ENCODE peak calls at places on chromosome 1, in six cellular contexts. L, U, C, K, Q and W are unnamed samples.

GRCh38 chr1:153752072-153752471 is 23.1 kb upstream of the SLC27A3 start:
- DNase-seq in L (no peak), U (no peak), C (no peak), K (no peak), Q (no peak), W (no peak)

GRCh38 chr1:1985375-1986050 is 18.1 kb downstream of the CFAP74 start:
- DNase-seq in L (no peak), U (peak), C (no peak), K (no peak), Q (no peak), W (no peak)

GRCh38 chr1:161052899-161053298 is 7.1 kb upstream of the USF1 start:
- DNase-seq in L (no peak), U (no peak), C (no peak), K (no peak), Q (no peak), W (no peak)

GRCh38 chr1:224689354-224689753 is 73.2 kb downstream of the CNIH3 start:
- DNase-seq in L (no peak), U (no peak), C (no peak), K (no peak), Q (no peak), W (no peak)

GRCh38 chr1:160098852-160099647 is 631 bp upstream of the IGSF8 start:
- DNase-seq in L (peak), U (peak), C (peak), K (peak), Q (peak), W (peak)

GRCh38 chr1:19222979-19223824 is 13.1 kb upstream of the UBR4 start:
- DNase-seq in L (no peak), U (no peak), C (no peak), K (no peak), Q (no peak), W (no peak)

GRCh38 chr1:85363526-85363925 is 87.1 kb upstream of the BCL10 start:
- DNase-seq in L (no peak), U (no peak), C (no peak), K (no peak), Q (no peak), W (no peak)

GRCh38 chr1:22846453-22846852 is 126.2 kb downstream of the LACTBL1 start:
- DNase-seq in L (no peak), U (no peak), C (no peak), K (no peak), Q (no peak), W (no peak)

GRCh38 chr1:221074325-221074724 is 195.1 kb downstream of the HLX start:
- DNase-seq in L (no peak), U (no peak), C (no peak), K (no peak), Q (no peak), W (no peak)